ENCODE peak calls at places on chromosomes 7 and 10, in eight cellular contexts. One of them, this sample, is unnamed.

GRCh38 chr10:25828475-25828874 is 105.6 kb upstream of the MYO3A start:
- DNase-seq in activated T-cell treated with anti-CD3 and anti-CD28 coated beads, Interleukin-2, amount 50 U/mL, for 24 hours: no peak
- DNase-seq in GM20000: no peak
- DNase-seq in NCI-H2029 treated with DMSO at 0.1 percent for 48 hours: no peak
- DNase-seq in renal cortical epithelial cell: no peak
- DNase-seq in activated CD4-positive, alpha-beta T cell treated with anti-CD3 and anti-CD28 coated beads, Interleukin-2, amount 50 U/mL, for 4 hours: no peak
- DNase-seq in T-helper 2 cell: no peak
- DNase-seq in stimulated activated CD8-positive, alpha-beta memory T cell treated with anti-CD3 and anti-CD28 coated beads, Interleukin-7, amount 100 ng/mL, for 48 hours: no peak
- DNase-seq in this sample: no peak

GRCh38 chr10:78250313-78251040 is 216.8 kb downstream of the RPS24 start:
- DNase-seq in activated T-cell treated with anti-CD3 and anti-CD28 coated beads, Interleukin-2, amount 50 U/mL, for 24 hours: no peak
- DNase-seq in GM20000: no peak
- DNase-seq in NCI-H2029 treated with DMSO at 0.1 percent for 48 hours: no peak
- DNase-seq in renal cortical epithelial cell: no peak
- DNase-seq in activated CD4-positive, alpha-beta T cell treated with anti-CD3 and anti-CD28 coated beads, Interleukin-2, amount 50 U/mL, for 4 hours: no peak
- DNase-seq in T-helper 2 cell: no peak
- DNase-seq in stimulated activated CD8-positive, alpha-beta memory T cell treated with anti-CD3 and anti-CD28 coated beads, Interleukin-7, amount 100 ng/mL, for 48 hours: no peak
- DNase-seq in this sample: no peak

GRCh38 chr10:18659784-18660561 is 742 bp downstream of the ARL5B start:
- DNase-seq in activated T-cell treated with anti-CD3 and anti-CD28 coated beads, Interleukin-2, amount 50 U/mL, for 24 hours: no peak
- DNase-seq in GM20000: peak
- DNase-seq in NCI-H2029 treated with DMSO at 0.1 percent for 48 hours: no peak
- DNase-seq in renal cortical epithelial cell: peak
- DNase-seq in activated CD4-positive, alpha-beta T cell treated with anti-CD3 and anti-CD28 coated beads, Interleukin-2, amount 50 U/mL, for 4 hours: no peak
- DNase-seq in T-helper 2 cell: no peak
- DNase-seq in stimulated activated CD8-positive, alpha-beta memory T cell treated with anti-CD3 and anti-CD28 coated beads, Interleukin-7, amount 100 ng/mL, for 48 hours: no peak
- DNase-seq in this sample: peak

GRCh38 chr7:1460757-1461639 is 1.7 kb upstream of the MICALL2 start:
- DNase-seq in activated T-cell treated with anti-CD3 and anti-CD28 coated beads, Interleukin-2, amount 50 U/mL, for 24 hours: no peak
- DNase-seq in GM20000: peak
- DNase-seq in NCI-H2029 treated with DMSO at 0.1 percent for 48 hours: no peak
- DNase-seq in renal cortical epithelial cell: peak
- DNase-seq in activated CD4-positive, alpha-beta T cell treated with anti-CD3 and anti-CD28 coated beads, Interleukin-2, amount 50 U/mL, for 4 hours: no peak
- DNase-seq in T-helper 2 cell: no peak
- DNase-seq in stimulated activated CD8-positive, alpha-beta memory T cell treated with anti-CD3 and anti-CD28 coated beads, Interleukin-7, amount 100 ng/mL, for 48 hours: no peak
- DNase-seq in this sample: peak

GRCh38 chr7:71229201-71229600 is 97.3 kb downstream of the GALNT17 start:
- DNase-seq in activated T-cell treated with anti-CD3 and anti-CD28 coated beads, Interleukin-2, amount 50 U/mL, for 24 hours: no peak
- DNase-seq in GM20000: no peak
- DNase-seq in NCI-H2029 treated with DMSO at 0.1 percent for 48 hours: no peak
- DNase-seq in renal cortical epithelial cell: no peak
- DNase-seq in activated CD4-positive, alpha-beta T cell treated with anti-CD3 and anti-CD28 coated beads, Interleukin-2, amount 50 U/mL, for 4 hours: no peak
- DNase-seq in T-helper 2 cell: no peak
- DNase-seq in stimulated activated CD8-positive, alpha-beta memory T cell treated with anti-CD3 and anti-CD28 coated beads, Interleukin-7, amount 100 ng/mL, for 48 hours: no peak
- DNase-seq in this sample: peak

GRCh38 chr7:6074612-6075380 is 43.6 kb downstream of the ANKRD61 start:
- DNase-seq in activated T-cell treated with anti-CD3 and anti-CD28 coated beads, Interleukin-2, amount 50 U/mL, for 24 hours: no peak
- DNase-seq in GM20000: no peak
- DNase-seq in NCI-H2029 treated with DMSO at 0.1 percent for 48 hours: no peak
- DNase-seq in renal cortical epithelial cell: no peak
- DNase-seq in activated CD4-positive, alpha-beta T cell treated with anti-CD3 and anti-CD28 coated beads, Interleukin-2, amount 50 U/mL, for 4 hours: no peak
- DNase-seq in T-helper 2 cell: no peak
- DNase-seq in stimulated activated CD8-positive, alpha-beta memory T cell treated with anti-CD3 and anti-CD28 coated beads, Interleukin-7, amount 100 ng/mL, for 48 hours: no peak
- DNase-seq in this sample: no peak

GRCh38 chr7:4606776-4607175 is 75.3 kb upstream of the FOXK1 start:
- DNase-seq in activated T-cell treated with anti-CD3 and anti-CD28 coated beads, Interleukin-2, amount 50 U/mL, for 24 hours: no peak
- DNase-seq in GM20000: no peak
- DNase-seq in NCI-H2029 treated with DMSO at 0.1 percent for 48 hours: no peak
- DNase-seq in renal cortical epithelial cell: no peak
- DNase-seq in activated CD4-positive, alpha-beta T cell treated with anti-CD3 and anti-CD28 coated beads, Interleukin-2, amount 50 U/mL, for 4 hours: no peak
- DNase-seq in T-helper 2 cell: no peak
- DNase-seq in stimulated activated CD8-positive, alpha-beta memory T cell treated with anti-CD3 and anti-CD28 coated beads, Interleukin-7, amount 100 ng/mL, for 48 hours: no peak
- DNase-seq in this sample: no peak

GRCh38 chr7:109663806-109664205 is 1094.1 kb downstream of the DNAJB9 start:
- DNase-seq in activated T-cell treated with anti-CD3 and anti-CD28 coated beads, Interleukin-2, amount 50 U/mL, for 24 hours: no peak
- DNase-seq in GM20000: no peak
- DNase-seq in NCI-H2029 treated with DMSO at 0.1 percent for 48 hours: no peak
- DNase-seq in renal cortical epithelial cell: no peak
- DNase-seq in activated CD4-positive, alpha-beta T cell treated with anti-CD3 and anti-CD28 coated beads, Interleukin-2, amount 50 U/mL, for 4 hours: no peak
- DNase-seq in T-helper 2 cell: no peak
- DNase-seq in stimulated activated CD8-positive, alpha-beta memory T cell treated with anti-CD3 and anti-CD28 coated beads, Interleukin-7, amount 100 ng/mL, for 48 hours: no peak
- DNase-seq in this sample: no peak

GRCh38 chr7:47181609-47182264 is 400.2 kb downstream of the TNS3 start:
- DNase-seq in activated T-cell treated with anti-CD3 and anti-CD28 coated beads, Interleukin-2, amount 50 U/mL, for 24 hours: no peak
- DNase-seq in GM20000: no peak
- DNase-seq in NCI-H2029 treated with DMSO at 0.1 percent for 48 hours: peak
- DNase-seq in renal cortical epithelial cell: no peak
- DNase-seq in activated CD4-positive, alpha-beta T cell treated with anti-CD3 and anti-CD28 coated beads, Interleukin-2, amount 50 U/mL, for 4 hours: no peak
- DNase-seq in T-helper 2 cell: no peak
- DNase-seq in stimulated activated CD8-positive, alpha-beta memory T cell treated with anti-CD3 and anti-CD28 coated beads, Interleukin-7, amount 100 ng/mL, for 48 hours: no peak
- DNase-seq in this sample: peak

GRCh38 chr10:132189016-132189415 is 2.3 kb downstream of the DPYSL4 start:
- DNase-seq in activated T-cell treated with anti-CD3 and anti-CD28 coated beads, Interleukin-2, amount 50 U/mL, for 24 hours: no peak
- DNase-seq in GM20000: no peak
- DNase-seq in NCI-H2029 treated with DMSO at 0.1 percent for 48 hours: no peak
- DNase-seq in renal cortical epithelial cell: no peak
- DNase-seq in activated CD4-positive, alpha-beta T cell treated with anti-CD3 and anti-CD28 coated beads, Interleukin-2, amount 50 U/mL, for 4 hours: no peak
- DNase-seq in T-helper 2 cell: no peak
- DNase-seq in stimulated activated CD8-positive, alpha-beta memory T cell treated with anti-CD3 and anti-CD28 coated beads, Interleukin-7, amount 100 ng/mL, for 48 hours: no peak
- DNase-seq in this sample: no peak

GRCh38 chr10:86545097-86545496 is 23.5 kb upstream of the WAPL start:
- DNase-seq in activated T-cell treated with anti-CD3 and anti-CD28 coated beads, Interleukin-2, amount 50 U/mL, for 24 hours: no peak
- DNase-seq in GM20000: no peak
- DNase-seq in NCI-H2029 treated with DMSO at 0.1 percent for 48 hours: peak
- DNase-seq in renal cortical epithelial cell: no peak
- DNase-seq in activated CD4-positive, alpha-beta T cell treated with anti-CD3 and anti-CD28 coated beads, Interleukin-2, amount 50 U/mL, for 4 hours: no peak
- DNase-seq in T-helper 2 cell: no peak
- DNase-seq in stimulated activated CD8-positive, alpha-beta memory T cell treated with anti-CD3 and anti-CD28 coated beads, Interleukin-7, amount 100 ng/mL, for 48 hours: no peak
- DNase-seq in this sample: peak

GRCh38 chr7:158903897-158904541 is 47.7 kb downstream of the DYNC2I1 start:
- DNase-seq in activated T-cell treated with anti-CD3 and anti-CD28 coated beads, Interleukin-2, amount 50 U/mL, for 24 hours: no peak
- DNase-seq in GM20000: no peak
- DNase-seq in NCI-H2029 treated with DMSO at 0.1 percent for 48 hours: no peak
- DNase-seq in renal cortical epithelial cell: no peak
- DNase-seq in activated CD4-positive, alpha-beta T cell treated with anti-CD3 and anti-CD28 coated beads, Interleukin-2, amount 50 U/mL, for 4 hours: no peak
- DNase-seq in T-helper 2 cell: no peak
- DNase-seq in stimulated activated CD8-positive, alpha-beta memory T cell treated with anti-CD3 and anti-CD28 coated beads, Interleukin-7, amount 100 ng/mL, for 48 hours: no peak
- DNase-seq in this sample: no peak

GRCh38 chr10:14550471-14550941 is 219.8 kb upstream of the FRMD4A start:
- DNase-seq in activated T-cell treated with anti-CD3 and anti-CD28 coated beads, Interleukin-2, amount 50 U/mL, for 24 hours: no peak
- DNase-seq in GM20000: no peak
- DNase-seq in NCI-H2029 treated with DMSO at 0.1 percent for 48 hours: no peak
- DNase-seq in renal cortical epithelial cell: no peak
- DNase-seq in activated CD4-positive, alpha-beta T cell treated with anti-CD3 and anti-CD28 coated beads, Interleukin-2, amount 50 U/mL, for 4 hours: no peak
- DNase-seq in T-helper 2 cell: no peak
- DNase-seq in stimulated activated CD8-positive, alpha-beta memory T cell treated with anti-CD3 and anti-CD28 coated beads, Interleukin-7, amount 100 ng/mL, for 48 hours: no peak
- DNase-seq in this sample: no peak

GRCh38 chr7:155392726-155393570 is 65.0 kb upstream of the EN2 start:
- DNase-seq in activated T-cell treated with anti-CD3 and anti-CD28 coated beads, Interleukin-2, amount 50 U/mL, for 24 hours: no peak
- DNase-seq in GM20000: no peak
- DNase-seq in NCI-H2029 treated with DMSO at 0.1 percent for 48 hours: no peak
- DNase-seq in renal cortical epithelial cell: no peak
- DNase-seq in activated CD4-positive, alpha-beta T cell treated with anti-CD3 and anti-CD28 coated beads, Interleukin-2, amount 50 U/mL, for 4 hours: no peak
- DNase-seq in T-helper 2 cell: no peak
- DNase-seq in stimulated activated CD8-positive, alpha-beta memory T cell treated with anti-CD3 and anti-CD28 coated beads, Interleukin-7, amount 100 ng/mL, for 48 hours: no peak
- DNase-seq in this sample: no peak

GRCh38 chr7:45143616-45144015 is 14.0 kb upstream of the RAMP3 start:
- DNase-seq in activated T-cell treated with anti-CD3 and anti-CD28 coated beads, Interleukin-2, amount 50 U/mL, for 24 hours: no peak
- DNase-seq in GM20000: no peak
- DNase-seq in NCI-H2029 treated with DMSO at 0.1 percent for 48 hours: no peak
- DNase-seq in renal cortical epithelial cell: peak
- DNase-seq in activated CD4-positive, alpha-beta T cell treated with anti-CD3 and anti-CD28 coated beads, Interleukin-2, amount 50 U/mL, for 4 hours: no peak
- DNase-seq in T-helper 2 cell: no peak
- DNase-seq in stimulated activated CD8-positive, alpha-beta memory T cell treated with anti-CD3 and anti-CD28 coated beads, Interleukin-7, amount 100 ng/mL, for 48 hours: no peak
- DNase-seq in this sample: no peak

GRCh38 chr7:94477878-94478277 is 31.7 kb upstream of the CASD1 start:
- DNase-seq in activated T-cell treated with anti-CD3 and anti-CD28 coated beads, Interleukin-2, amount 50 U/mL, for 24 hours: no peak
- DNase-seq in GM20000: no peak
- DNase-seq in NCI-H2029 treated with DMSO at 0.1 percent for 48 hours: no peak
- DNase-seq in renal cortical epithelial cell: no peak
- DNase-seq in activated CD4-positive, alpha-beta T cell treated with anti-CD3 and anti-CD28 coated beads, Interleukin-2, amount 50 U/mL, for 4 hours: no peak
- DNase-seq in T-helper 2 cell: no peak
- DNase-seq in stimulated activated CD8-positive, alpha-beta memory T cell treated with anti-CD3 and anti-CD28 coated beads, Interleukin-7, amount 100 ng/mL, for 48 hours: no peak
- DNase-seq in this sample: no peak

GRCh38 chr10:73647211-73647874 is 6.1 kb upstream of the MYOZ1 start:
- DNase-seq in activated T-cell treated with anti-CD3 and anti-CD28 coated beads, Interleukin-2, amount 50 U/mL, for 24 hours: peak
- DNase-seq in GM20000: peak
- DNase-seq in NCI-H2029 treated with DMSO at 0.1 percent for 48 hours: peak
- DNase-seq in renal cortical epithelial cell: no peak
- DNase-seq in activated CD4-positive, alpha-beta T cell treated with anti-CD3 and anti-CD28 coated beads, Interleukin-2, amount 50 U/mL, for 4 hours: no peak
- DNase-seq in T-helper 2 cell: no peak
- DNase-seq in stimulated activated CD8-positive, alpha-beta memory T cell treated with anti-CD3 and anti-CD28 coated beads, Interleukin-7, amount 100 ng/mL, for 48 hours: no peak
- DNase-seq in this sample: peak

GRCh38 chr10:113692271-113692670 is 12.6 kb downstream of the CASP7 start:
- DNase-seq in activated T-cell treated with anti-CD3 and anti-CD28 coated beads, Interleukin-2, amount 50 U/mL, for 24 hours: no peak
- DNase-seq in GM20000: no peak
- DNase-seq in NCI-H2029 treated with DMSO at 0.1 percent for 48 hours: no peak
- DNase-seq in renal cortical epithelial cell: no peak
- DNase-seq in activated CD4-positive, alpha-beta T cell treated with anti-CD3 and anti-CD28 coated beads, Interleukin-2, amount 50 U/mL, for 4 hours: no peak
- DNase-seq in T-helper 2 cell: no peak
- DNase-seq in stimulated activated CD8-positive, alpha-beta memory T cell treated with anti-CD3 and anti-CD28 coated beads, Interleukin-7, amount 100 ng/mL, for 48 hours: no peak
- DNase-seq in this sample: no peak

GRCh38 chr7:121505021-121505420 is 108.9 kb upstream of the FAM3C start:
- DNase-seq in activated T-cell treated with anti-CD3 and anti-CD28 coated beads, Interleukin-2, amount 50 U/mL, for 24 hours: no peak
- DNase-seq in GM20000: no peak
- DNase-seq in NCI-H2029 treated with DMSO at 0.1 percent for 48 hours: no peak
- DNase-seq in renal cortical epithelial cell: peak
- DNase-seq in activated CD4-positive, alpha-beta T cell treated with anti-CD3 and anti-CD28 coated beads, Interleukin-2, amount 50 U/mL, for 4 hours: no peak
- DNase-seq in T-helper 2 cell: no peak
- DNase-seq in stimulated activated CD8-positive, alpha-beta memory T cell treated with anti-CD3 and anti-CD28 coated beads, Interleukin-7, amount 100 ng/mL, for 48 hours: no peak
- DNase-seq in this sample: no peak

GRCh38 chr10:422232-422631 is 267.2 kb downstream of the DIP2C start:
- DNase-seq in activated T-cell treated with anti-CD3 and anti-CD28 coated beads, Interleukin-2, amount 50 U/mL, for 24 hours: no peak
- DNase-seq in GM20000: no peak
- DNase-seq in NCI-H2029 treated with DMSO at 0.1 percent for 48 hours: no peak
- DNase-seq in renal cortical epithelial cell: no peak
- DNase-seq in activated CD4-positive, alpha-beta T cell treated with anti-CD3 and anti-CD28 coated beads, Interleukin-2, amount 50 U/mL, for 4 hours: no peak
- DNase-seq in T-helper 2 cell: no peak
- DNase-seq in stimulated activated CD8-positive, alpha-beta memory T cell treated with anti-CD3 and anti-CD28 coated beads, Interleukin-7, amount 100 ng/mL, for 48 hours: no peak
- DNase-seq in this sample: no peak

GRCh38 chr7:22167482-22167881 is 189.5 kb downstream of the RAPGEF5 start:
- DNase-seq in activated T-cell treated with anti-CD3 and anti-CD28 coated beads, Interleukin-2, amount 50 U/mL, for 24 hours: no peak
- DNase-seq in GM20000: no peak
- DNase-seq in NCI-H2029 treated with DMSO at 0.1 percent for 48 hours: no peak
- DNase-seq in renal cortical epithelial cell: no peak
- DNase-seq in activated CD4-positive, alpha-beta T cell treated with anti-CD3 and anti-CD28 coated beads, Interleukin-2, amount 50 U/mL, for 4 hours: no peak
- DNase-seq in T-helper 2 cell: no peak
- DNase-seq in stimulated activated CD8-positive, alpha-beta memory T cell treated with anti-CD3 and anti-CD28 coated beads, Interleukin-7, amount 100 ng/mL, for 48 hours: no peak
- DNase-seq in this sample: no peak

GRCh38 chr7:143258830-143259229 is 4.4 kb upstream of the GSTK1 start:
- DNase-seq in activated T-cell treated with anti-CD3 and anti-CD28 coated beads, Interleukin-2, amount 50 U/mL, for 24 hours: no peak
- DNase-seq in GM20000: peak
- DNase-seq in NCI-H2029 treated with DMSO at 0.1 percent for 48 hours: no peak
- DNase-seq in renal cortical epithelial cell: no peak
- DNase-seq in activated CD4-positive, alpha-beta T cell treated with anti-CD3 and anti-CD28 coated beads, Interleukin-2, amount 50 U/mL, for 4 hours: no peak
- DNase-seq in T-helper 2 cell: no peak
- DNase-seq in stimulated activated CD8-positive, alpha-beta memory T cell treated with anti-CD3 and anti-CD28 coated beads, Interleukin-7, amount 100 ng/mL, for 48 hours: no peak
- DNase-seq in this sample: no peak

GRCh38 chr10:116124777-116125176 is 148.2 kb downstream of the GFRA1 start:
- DNase-seq in activated T-cell treated with anti-CD3 and anti-CD28 coated beads, Interleukin-2, amount 50 U/mL, for 24 hours: no peak
- DNase-seq in GM20000: no peak
- DNase-seq in NCI-H2029 treated with DMSO at 0.1 percent for 48 hours: no peak
- DNase-seq in renal cortical epithelial cell: no peak
- DNase-seq in activated CD4-positive, alpha-beta T cell treated with anti-CD3 and anti-CD28 coated beads, Interleukin-2, amount 50 U/mL, for 4 hours: no peak
- DNase-seq in T-helper 2 cell: no peak
- DNase-seq in stimulated activated CD8-positive, alpha-beta memory T cell treated with anti-CD3 and anti-CD28 coated beads, Interleukin-7, amount 100 ng/mL, for 48 hours: no peak
- DNase-seq in this sample: no peak

GRCh38 chr10:62373995-62374861 is at the start of gene ZNF365:
- DNase-seq in activated T-cell treated with anti-CD3 and anti-CD28 coated beads, Interleukin-2, amount 50 U/mL, for 24 hours: peak
- DNase-seq in GM20000: peak
- DNase-seq in NCI-H2029 treated with DMSO at 0.1 percent for 48 hours: no peak
- DNase-seq in renal cortical epithelial cell: no peak
- DNase-seq in activated CD4-positive, alpha-beta T cell treated with anti-CD3 and anti-CD28 coated beads, Interleukin-2, amount 50 U/mL, for 4 hours: no peak
- DNase-seq in T-helper 2 cell: peak
- DNase-seq in stimulated activated CD8-positive, alpha-beta memory T cell treated with anti-CD3 and anti-CD28 coated beads, Interleukin-7, amount 100 ng/mL, for 48 hours: peak
- DNase-seq in this sample: peak